ENCODE peak calls at places on chromosomes 3 and 15, in four cellular contexts. F is GM04504, I is ureter, C is GM10248. S is an unnamed sample.

GRCh38 chr3:79761441-79761840 is 6.4 kb downstream of the ROBO1 start:
- DNase-seq in I (no peak), C (no peak), F (no peak), S (no peak)

GRCh38 chr15:67776600-67776999 is 48.7 kb upstream of the SKOR1 start:
- DNase-seq in C (no peak), I (no peak), F (no peak), S (no peak)

GRCh38 chr3:43855674-43856299 is 165.0 kb downstream of the ABHD5 start:
- DNase-seq in I (peak), C (peak), F (peak), S (peak)

GRCh38 chr15:66912001-66912400 is 153.4 kb upstream of the SMAD3 start:
- DNase-seq in F (no peak), C (no peak), I (no peak), S (no peak)

GRCh38 chr3:49357466-49358216 is 512 bp downstream of the GPX1 start:
- DNase-seq in C (no peak), I (peak), F (peak), S (peak)

GRCh38 chr3:115476472-115476871 is 146.8 kb upstream of the GAP43 start:
- DNase-seq in I (no peak), F (no peak), C (no peak), S (no peak)

GRCh38 chr15:51842852-51843737 is 13.6 kb downstream of the TMOD3 start:
- DNase-seq in I (no peak), F (no peak), C (peak), S (no peak)

GRCh38 chr3:39113291-39113690 is 5.8 kb downstream of the TTC21A start:
- DNase-seq in C (no peak), F (no peak), I (no peak), S (no peak)

GRCh38 chr3:58711871-58712270 is 45.3 kb upstream of the FAM3D start:
- DNase-seq in C (no peak), I (no peak), F (no peak), S (no peak)

GRCh38 chr3:186044973-186045372 is 63.9 kb downstream of the ETV5 start:
- DNase-seq in I (no peak), C (no peak), F (no peak), S (no peak)

GRCh38 chr3:192130534-192131132 is 596.7 kb downstream of the FGF12 start:
- DNase-seq in I (peak), F (no peak), C (peak), S (peak)

GRCh38 chr15:60062826-60063225 is 58.7 kb downstream of the FOXB1 start:
- DNase-seq in C (no peak), I (no peak), F (peak), S (no peak)

GRCh38 chr3:60673123-60673522 is 578.1 kb downstream of the FHIT start:
- DNase-seq in F (no peak), I (no peak), C (no peak), S (no peak)

GRCh38 chr3:157131861-157132260 is 28.1 kb downstream of the CCNL1 start:
- DNase-seq in I (no peak), F (no peak), C (no peak), S (no peak)

GRCh38 chr15:31801152-31801551 is 229.2 kb upstream of the CHRNA7 start:
- DNase-seq in I (no peak), C (no peak), F (no peak), S (peak)

GRCh38 chr3:99943931-99944761 is 126.5 kb downstream of the CMSS1 start:
- DNase-seq in C (no peak), I (no peak), F (no peak), S (no peak)

GRCh38 chr3:198071602-198072285 is 111.7 kb downstream of the LMLN start:
- DNase-seq in F (peak), I (no peak), C (peak), S (no peak)

GRCh38 chr3:37511357-37511970 is 337.1 kb upstream of the LRRFIP2 start:
- DNase-seq in C (no peak), I (no peak), F (no peak), S (peak)

GRCh38 chr3:58260261-58260731 is 22.7 kb downstream of the ABHD6 start:
- DNase-seq in F (peak), C (peak), I (no peak), S (no peak)

S was measured in right atrium auricular region.